ENCODE peak calls at places on chromosomes 16 and 17, in six cellular contexts. One of them, this sample, is unnamed.

GRCh38 chr17:13114601-13115024 is 96.8 kb upstream of the ELAC2 start:
- DNase-seq in H1: peak; percentile 43
- DNase-seq in GM12891: no peak
- DNase-seq in GM12878: no peak
- DNase-seq in K562: peak; percentile 37
- DNase-seq in HepG2: peak; percentile 24
- DNase-seq in this sample: no peak

GRCh38 chr16:2148714-2149629 is 547 bp downstream of the RAB26 start:
- DNase-seq in GM12891: no peak
- DNase-seq in GM12878: no peak
- DNase-seq in K562: peak; percentile 65
- DNase-seq in H1: no peak
- DNase-seq in HepG2: no peak
- DNase-seq in this sample: no peak

GRCh38 chr17:81417049-81417878 is 22.0 kb downstream of the BAHCC1 start:
- DNase-seq in K562: no peak
- DNase-seq in GM12878: no peak
- DNase-seq in HepG2: no peak
- DNase-seq in H1: no peak
- DNase-seq in GM12891: no peak
- DNase-seq in this sample: no peak

GRCh38 chr16:17314148-17314547 is 156.6 kb downstream of the XYLT1 start:
- DNase-seq in GM12891: no peak
- DNase-seq in GM12878: no peak
- DNase-seq in HepG2: no peak
- DNase-seq in H1: no peak
- DNase-seq in K562: no peak
- DNase-seq in this sample: no peak

GRCh38 chr16:19524866-19525723 is 1.4 kb downstream of the CCP110 start:
- DNase-seq in GM12878: peak; percentile 45
- DNase-seq in HepG2: no peak
- DNase-seq in H1: no peak
- DNase-seq in K562: no peak
- DNase-seq in GM12891: no peak
- DNase-seq in this sample: no peak

GRCh38 chr16:24504467-24505345 is 34.7 kb upstream of the RBBP6 start:
- DNase-seq in H1: peak; percentile 38
- DNase-seq in K562: peak; percentile 70
- DNase-seq in GM12878: peak; percentile 17
- DNase-seq in HepG2: peak; percentile 67
- DNase-seq in GM12891: peak; percentile 53
- DNase-seq in this sample: peak; percentile 30

GRCh38 chr16:11743308-11744074 is 834 bp upstream of the TXNDC11 start:
- DNase-seq in HepG2: peak; percentile 98
- DNase-seq in K562: no peak
- DNase-seq in GM12891: no peak
- DNase-seq in H1: no peak
- DNase-seq in GM12878: no peak
- DNase-seq in this sample: no peak

GRCh38 chr16:59964232-59964924 is 1230.3 kb upstream of the GOT2 start:
- DNase-seq in K562: no peak
- DNase-seq in GM12891: no peak
- DNase-seq in GM12878: no peak
- DNase-seq in H1: no peak
- DNase-seq in HepG2: no peak
- DNase-seq in this sample: no peak

DNA sequence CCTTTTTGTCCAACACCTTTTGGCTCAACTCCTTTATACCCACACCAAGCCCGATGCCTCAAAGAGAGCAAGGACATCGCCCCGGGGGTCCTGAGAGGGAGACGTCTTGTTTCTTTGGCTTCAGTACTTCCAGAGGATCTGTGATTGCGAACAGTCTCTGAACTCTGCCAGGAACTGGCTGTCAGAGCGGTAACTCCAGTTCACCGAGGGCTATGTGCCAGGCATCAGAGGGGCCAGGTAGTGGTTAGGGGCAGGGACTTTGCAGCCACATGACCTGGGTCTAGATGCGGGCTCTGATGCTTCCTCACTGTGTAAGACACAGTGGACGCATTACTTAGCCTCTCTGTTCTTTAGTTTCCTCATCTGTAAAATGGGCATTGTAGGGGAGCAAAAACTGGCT is 21.6 kb downstream of the LLGL2 start:
- DNase-seq in HepG2: no peak
- DNase-seq in GM12878: no peak
- DNase-seq in H1: no peak
- DNase-seq in K562: no peak
- DNase-seq in GM12891: no peak
- DNase-seq in this sample: no peak
- TF ChIP-seq POLR2AphosphoS5 in HepG2: no peak
- TF ChIP-seq POLR2AphosphoS5 in GM12878: no peak
- TF ChIP-seq POLR2AphosphoS5 in H1: no peak
- TF ChIP-seq POLR2AphosphoS5 in K562: no peak
- TF ChIP-seq POLR2AphosphoS5 in GM12891: no peak
- TF ChIP-seq POLR2AphosphoS5 in this sample: no peak

GRCh38 chr17:49257296-49257695 is 26.7 kb upstream of the PHOSPHO1 start:
- DNase-seq in GM12891: no peak
- DNase-seq in H1: no peak
- DNase-seq in K562: no peak
- DNase-seq in GM12878: no peak
- DNase-seq in HepG2: no peak
- DNase-seq in this sample: no peak

GRCh38 chr17:49259663-49260010 is 29.1 kb upstream of the PHOSPHO1 start:
- DNase-seq in K562: no peak
- DNase-seq in GM12891: no peak
- DNase-seq in H1: no peak
- DNase-seq in HepG2: no peak
- DNase-seq in GM12878: no peak
- DNase-seq in this sample: no peak

GRCh38 chr17:49260922-49261291 is 30.3 kb upstream of the PHOSPHO1 start:
- DNase-seq in K562: no peak
- DNase-seq in HepG2: no peak
- DNase-seq in GM12878: no peak
- DNase-seq in GM12891: no peak
- DNase-seq in H1: no peak
- DNase-seq in this sample: no peak

GRCh38 chr17:49266233-49266632 is 35.6 kb upstream of the PHOSPHO1 start:
- DNase-seq in GM12878: no peak
- DNase-seq in H1: no peak
- DNase-seq in K562: no peak
- DNase-seq in GM12891: no peak
- DNase-seq in HepG2: no peak
- DNase-seq in this sample: no peak

GRCh38 chr17:49260011-49260921 is 29.7 kb upstream of the PHOSPHO1 start:
- DNase-seq in H1: no peak
- DNase-seq in GM12891: peak; percentile 53
- DNase-seq in K562: peak; percentile 72
- DNase-seq in GM12878: no peak
- DNase-seq in HepG2: peak; percentile 35
- DNase-seq in this sample: peak; percentile 59
- TF ChIP-seq TAF1 in H1: no peak
- TF ChIP-seq TAF1 in GM12891: no peak
- TF ChIP-seq TAF1 in K562: no peak
- TF ChIP-seq TAF1 in GM12878: no peak
- TF ChIP-seq TAF1 in HepG2: no peak
- TF ChIP-seq TAF1 in this sample: no peak

GRCh38 chr17:7380855-7381683 is at the start of gene TNK1:
- DNase-seq in GM12878: no peak
- DNase-seq in GM12891: no peak
- DNase-seq in H1: no peak
- DNase-seq in K562: peak; percentile 82
- DNase-seq in HepG2: peak; percentile 24
- DNase-seq in this sample: no peak

GRCh38 chr17:7379134-7379533 is 1.8 kb upstream of the TNK1 start:
- DNase-seq in GM12878: no peak
- DNase-seq in GM12891: no peak
- DNase-seq in HepG2: no peak
- DNase-seq in K562: no peak
- DNase-seq in H1: no peak
- DNase-seq in this sample: no peak

GRCh38 chr17:7383371-7383741 is 2.5 kb downstream of the TNK1 start:
- DNase-seq in K562: no peak
- DNase-seq in GM12891: no peak
- DNase-seq in HepG2: no peak
- DNase-seq in GM12878: no peak
- DNase-seq in H1: no peak
- DNase-seq in this sample: no peak

GRCh38 chr17:7382901-7383300 is 2.0 kb downstream of the TNK1 start:
- DNase-seq in H1: no peak
- DNase-seq in HepG2: no peak
- DNase-seq in K562: no peak
- DNase-seq in GM12878: no peak
- DNase-seq in GM12891: no peak
- DNase-seq in this sample: no peak

DNA sequence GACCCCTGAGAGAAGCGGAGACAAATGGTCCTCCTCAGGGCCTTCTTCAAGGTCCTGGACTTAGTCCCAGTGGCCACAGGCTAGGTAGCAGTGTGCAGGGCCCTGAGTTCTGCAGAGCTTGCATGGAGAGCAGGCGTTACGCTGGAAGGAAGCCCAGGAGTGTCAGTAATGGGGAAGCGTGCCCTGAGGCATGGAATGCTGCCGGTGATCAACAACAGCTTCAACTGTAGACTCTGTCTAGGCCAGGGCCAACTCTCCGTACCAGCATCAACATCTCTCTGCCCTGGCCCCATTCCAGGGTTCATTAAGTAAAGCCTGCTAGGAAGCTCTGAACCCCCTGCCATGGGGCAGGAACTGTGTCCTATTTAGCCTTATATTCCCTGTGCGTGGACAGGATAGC is 568 bp upstream of the TNK1 start:
- DNase-seq in GM12878: no peak
- DNase-seq in K562: no peak
- DNase-seq in HepG2: no peak
- DNase-seq in H1: no peak
- DNase-seq in GM12891: no peak
- DNase-seq in this sample: no peak
- TF ChIP-seq POLR2A in GM12878: no peak
- TF ChIP-seq POLR2A in K562: no peak
- TF ChIP-seq POLR2A in HepG2: no peak
- TF ChIP-seq POLR2A in H1: no peak
- TF ChIP-seq POLR2A in GM12891: no peak
- TF ChIP-seq POLR2A in this sample: no peak

GRCh38 chr17:77364941-77365583 is 224.3 kb downstream of the SEC14L1 start:
- DNase-seq in GM12891: no peak
- DNase-seq in H1: no peak
- DNase-seq in K562: no peak
- DNase-seq in GM12878: no peak
- DNase-seq in HepG2: no peak
- DNase-seq in this sample: no peak

GRCh38 chr17:77361986-77362620 is 221.3 kb downstream of the SEC14L1 start:
- DNase-seq in H1: no peak
- DNase-seq in GM12878: no peak
- DNase-seq in K562: no peak
- DNase-seq in GM12891: no peak
- DNase-seq in HepG2: no peak
- DNase-seq in this sample: no peak

GRCh38 chr17:77365584-77366186 is 224.9 kb downstream of the SEC14L1 start:
- DNase-seq in GM12878: no peak
- DNase-seq in GM12891: no peak
- DNase-seq in K562: no peak
- DNase-seq in H1: no peak
- DNase-seq in HepG2: no peak
- DNase-seq in this sample: no peak

GRCh38 chr17:77364381-77364911 is 223.7 kb downstream of the SEC14L1 start:
- DNase-seq in K562: no peak
- DNase-seq in H1: no peak
- DNase-seq in HepG2: no peak
- DNase-seq in GM12878: no peak
- DNase-seq in GM12891: no peak
- DNase-seq in this sample: no peak

GRCh38 chr17:77363821-77364361 is 223.1 kb downstream of the SEC14L1 start:
- DNase-seq in H1: no peak
- DNase-seq in GM12891: no peak
- DNase-seq in GM12878: no peak
- DNase-seq in HepG2: peak; percentile 71
- DNase-seq in K562: peak; percentile 71
- DNase-seq in this sample: peak; percentile 23
- TF ChIP-seq POLR2AphosphoS5 in H1: no peak
- TF ChIP-seq POLR2AphosphoS5 in GM12891: no peak
- TF ChIP-seq POLR2AphosphoS5 in GM12878: no peak
- TF ChIP-seq POLR2AphosphoS5 in HepG2: no peak
- TF ChIP-seq POLR2AphosphoS5 in K562: peak; percentile 94
- TF ChIP-seq POLR2AphosphoS5 in this sample: no peak

This sample was measured in GM12892.